ENCODE peak calls at places on chromosomes 2 and 18, in four cellular contexts. Z is GM12878, A is H1, Q is HepG2. F is an unnamed sample.
A peak's percentile ranks its signal among the peaks of the same experiment; 100 is the strongest.

GRCh38 chr2:62034715-62035114 is 129.2 kb downstream of the COMMD1 start:
- DNase-seq in Z (no peak), A (no peak), Q (no peak), F (no peak)

GRCh38 chr2:109702250-109702985 is 88.3 kb downstream of the SOWAHC start:
- DNase-seq in Z (no peak), A (no peak), Q (no peak), F (no peak)

GRCh38 chr2:4618141-4618540 is 914.8 kb downstream of the DCDC2C start:
- DNase-seq in Z (no peak), A (no peak), Q (no peak), F (no peak)

GRCh38 chr2:237604960-237605359 is 14.4 kb upstream of the RAB17 start:
- DNase-seq in Z (no peak), A (no peak), Q (peak; percentile 64), F (peak; percentile 21)

GRCh38 chr2:229282758-229283546 is 11.9 kb upstream of the PID1 start:
- DNase-seq in Z (no peak), A (no peak), Q (no peak), F (no peak)

GRCh38 chr2:11758639-11759038 is 12.2 kb downstream of the LPIN1 start:
- DNase-seq in Z (no peak), A (no peak), Q (no peak), F (no peak)

GRCh38 chr2:37020212-37020886 is 54.0 kb upstream of the STRN start:
- DNase-seq in Z (no peak), A (no peak), Q (no peak), F (no peak)

GRCh38 chr2:121398853-121399252 is 113.9 kb upstream of the TFCP2L1 start:
- DNase-seq in Z (no peak), A (no peak), Q (no peak), F (no peak)

GRCh38 chr2:148552675-148553331 is 91.7 kb upstream of the EPC2 start:
- DNase-seq in Z (no peak), A (no peak), Q (no peak), F (no peak)

GRCh38 chr2:19021100-19021476 is 337.3 kb downstream of the OSR1 start:
- DNase-seq in Z (no peak), A (no peak), Q (peak; percentile 84), F (no peak)

GRCh38 chr2:238449909-238450417 is 23.2 kb downstream of the ASB1 start:
- DNase-seq in Z (no peak), A (no peak), Q (peak; percentile 98), F (no peak)

GRCh38 chr2:79824086-79824786 is 311.4 kb downstream of the CTNNA2 start:
- DNase-seq in Z (no peak), A (no peak), Q (no peak), F (no peak)

GRCh38 chr2:207334631-207335371 is 169.1 kb upstream of the KLF7 start:
- DNase-seq in Z (no peak), A (peak; percentile 79), Q (no peak), F (no peak)
- TF ChIP-seq SP1 in Z (no peak), A (peak; percentile 66), Q (no peak), F (no peak)

GRCh38 chr2:240987588-240987987 is 10.8 kb upstream of the SNED1 start:
- DNase-seq in Z (no peak), A (no peak), Q (no peak), F (no peak)

GRCh38 chr2:240990266-240990529 is 8.2 kb upstream of the SNED1 start:
- DNase-seq in Z (no peak), A (no peak), Q (no peak), F (no peak)

GRCh38 chr2:240988146-240988545 is 10.3 kb upstream of the SNED1 start:
- DNase-seq in Z (no peak), A (no peak), Q (no peak), F (no peak)

GRCh38 chr2:240989451-240990265 is 8.8 kb upstream of the SNED1 start:
- DNase-seq in Z (no peak), A (no peak), Q (peak; percentile 77), F (peak; percentile 49)

DNA sequence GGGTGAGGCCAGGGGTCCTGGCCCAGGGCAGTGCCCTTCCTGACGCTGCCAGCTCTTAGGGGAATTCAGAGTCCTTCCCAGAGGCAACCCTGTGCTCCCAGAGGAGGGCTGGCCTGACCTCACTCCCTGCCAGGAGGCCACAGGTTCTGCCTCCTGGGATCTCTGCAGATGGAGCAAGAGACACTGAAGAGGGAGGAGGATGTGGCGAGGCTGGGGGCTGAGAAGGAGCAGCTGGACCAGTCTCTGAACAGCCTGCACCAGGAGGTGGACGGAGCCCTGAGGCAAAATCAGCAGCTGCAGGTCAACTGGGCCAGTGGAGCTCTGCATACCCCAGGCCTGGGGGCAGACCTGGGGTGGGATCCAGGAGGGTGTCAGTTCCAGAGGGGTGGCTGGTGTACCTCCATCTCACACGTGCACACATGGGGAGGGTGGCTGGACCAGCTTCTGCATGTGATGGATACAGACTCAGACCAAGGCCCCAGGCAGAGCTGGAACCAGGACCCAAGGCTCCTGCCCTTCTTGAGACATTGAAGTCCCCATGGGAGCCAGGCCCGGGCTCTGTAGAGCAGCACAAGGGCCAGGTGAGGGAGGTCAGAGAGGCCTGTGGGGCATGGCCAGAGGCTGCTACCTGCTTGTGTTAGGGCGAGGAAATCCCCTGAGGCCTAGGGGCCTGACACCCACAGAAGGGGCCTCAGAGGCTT is 9.7 kb upstream of the SNED1 start:
- DNase-seq in Z (no peak), A (no peak), Q (no peak), F (no peak)
- TF ChIP-seq SUZ12 in Z (no peak), A (no peak), Q (no peak), F (no peak)

GRCh38 chr2:217513256-217513655 is 489.5 kb downstream of the TNS1 start:
- DNase-seq in Z (no peak), A (no peak), Q (no peak), F (no peak)
- TF ChIP-seq SP1 in Z (no peak), A (no peak), Q (no peak), F (no peak)

GRCh38 chr2:231015462-231015861 is 19.5 kb downstream of the SPATA3 start:
- DNase-seq in Z (no peak), A (no peak), Q (no peak), F (no peak)
- TF ChIP-seq SUZ12 in Z (no peak), A (no peak), Q (no peak), F (no peak)

DNA sequence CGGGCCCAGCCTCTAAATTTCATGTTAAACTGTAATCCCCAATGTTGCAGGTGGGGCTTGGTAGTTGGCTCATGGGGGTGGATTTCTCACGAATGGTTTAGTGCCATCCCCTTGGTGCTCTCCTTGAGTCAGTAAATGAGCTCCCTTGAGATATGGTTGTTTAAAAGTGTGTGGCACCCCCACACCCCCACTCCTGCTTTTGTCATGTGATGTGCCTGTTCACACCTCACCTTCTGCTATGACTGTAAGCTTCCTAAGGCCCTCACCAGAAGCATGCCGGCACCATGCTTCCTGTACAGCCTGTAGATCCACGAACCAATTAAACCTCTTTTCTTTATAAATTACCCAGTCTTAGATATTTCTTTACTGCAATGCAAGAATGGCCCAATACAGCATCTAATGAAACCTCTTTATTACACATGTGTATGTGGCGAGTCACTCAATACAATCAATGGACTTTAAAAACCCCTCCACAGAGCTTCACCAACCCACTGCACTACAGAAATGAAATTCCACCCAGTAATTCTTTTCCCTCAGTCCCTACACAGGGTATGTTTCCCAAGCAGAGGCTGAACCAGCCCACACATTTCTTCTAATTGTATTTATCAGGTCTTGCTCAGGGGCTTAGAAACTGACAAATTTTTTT is 47.3 kb downstream of the WDFY1 start:
- DNase-seq in Z (no peak), A (no peak), Q (no peak), F (no peak)
- TF ChIP-seq SP1 in Z (no peak), A (no peak), Q (no peak), F (no peak)

GRCh38 chr2:27663160-27663462 is 303 bp downstream of the SUPT7L start:
- DNase-seq in Z (no peak), A (no peak), Q (no peak), F (no peak)
- TF ChIP-seq SUZ12 in Z (no peak), A (no peak), Q (no peak), F (no peak)

DNA sequence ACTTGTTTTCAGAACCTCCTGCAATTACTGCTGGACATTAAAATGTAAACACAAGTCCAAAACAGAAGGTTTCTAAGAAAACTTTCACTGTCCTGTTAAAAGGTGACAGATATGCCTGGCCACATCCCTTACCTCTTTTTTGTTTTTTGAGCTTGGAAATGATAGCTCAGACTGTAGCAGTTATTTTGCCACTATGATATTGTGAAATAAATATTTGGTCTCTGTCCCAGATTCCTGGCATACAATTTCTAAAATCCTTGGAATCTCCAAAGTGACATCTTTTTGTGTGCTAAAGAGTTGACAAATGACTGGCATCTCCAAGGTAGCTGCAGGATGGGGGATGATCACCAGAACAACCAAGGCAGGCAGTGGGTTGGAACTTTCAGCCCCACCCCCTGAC is 16.8 kb downstream of the TPGS2 start:
- DNase-seq in Z (no peak), A (no peak), Q (no peak), F (no peak)
- TF ChIP-seq SP1 in Z (no peak), A (no peak), Q (no peak), F (no peak)

F was measured in HEK293T.